ENCODE peak calls at places on chromosomes 3 and 15, in eight cellular contexts. P, J, B, S, G, Y, R and H are unnamed samples.

GRCh38 chr3:112814256-112814655 is 32.4 kb downstream of the CD200R1L start:
- DNase-seq in P (peak; percentile 60), J (no peak), B (peak; percentile 19), S (peak; percentile 46), G (peak; percentile 91), Y (peak; percentile 51), R (peak; percentile 74), H (peak; percentile 68)

GRCh38 chr3:161096771-161097367 is 8.3 kb downstream of the B3GALNT1 start:
- DNase-seq in P (no peak), J (no peak), B (no peak), S (peak; percentile 11), G (peak; percentile 6), Y (no peak), R (peak; percentile 28), H (peak; percentile 44)

GRCh38 chr3:12187448-12188327 is 29.0 kb upstream of the TIMP4 start:
- DNase-seq in P (no peak), J (no peak), B (peak; percentile 79), S (no peak), G (peak; percentile 77), Y (no peak), R (peak; percentile 42), H (peak; percentile 63)

GRCh38 chr3:166902374-166902773 is 477.7 kb downstream of the ZBBX start:
- DNase-seq in P (no peak), J (no peak), B (no peak), S (no peak), G (no peak), Y (no peak), R (peak; percentile 31), H (no peak)

GRCh38 chr3:145893331-145893730 is 267.7 kb downstream of the PLOD2 start:
- DNase-seq in P (no peak), J (no peak), B (no peak), S (no peak), G (no peak), Y (no peak), R (no peak), H (no peak)

GRCh38 chr15:100227781-100228180 is 114.0 kb downstream of the ADAMTS17 start:
- DNase-seq in P (no peak), J (no peak), B (no peak), S (no peak), G (peak; percentile 51), Y (no peak), R (no peak), H (peak; percentile 22)

GRCh38 chr3:37726445-37727000 is 135.2 kb upstream of the CTDSPL start:
- DNase-seq in P (no peak), J (peak; percentile 92), B (no peak), S (no peak), G (no peak), Y (no peak), R (no peak), H (no peak)

GRCh38 chr15:58410353-58410752 is 21.4 kb upstream of the LIPC start:
- DNase-seq in P (no peak), J (peak; percentile 28), B (peak; percentile 28), S (no peak), G (peak; percentile 41), Y (no peak), R (no peak), H (peak; percentile 45)

GRCh38 chr3:101878589-101878988 is 29.3 kb downstream of the NFKBIZ start:
- DNase-seq in P (no peak), J (peak; percentile 78), B (no peak), S (no peak), G (no peak), Y (no peak), R (no peak), H (no peak)

GRCh38 chr3:126014252-126014651 is 45.3 kb downstream of the ROPN1B start:
- DNase-seq in P (no peak), J (no peak), B (peak; percentile 37), S (peak; percentile 41), G (peak; percentile 35), Y (peak; percentile 54), R (peak; percentile 32), H (peak; percentile 63)

GRCh38 chr3:94036909-94037507 is 8.6 kb upstream of the STX19 start:
- DNase-seq in P (peak; percentile 4), J (peak; percentile 6), B (peak; percentile 7), S (peak; percentile 42), G (peak; percentile 51), Y (peak; percentile 30), R (peak; percentile 76), H (peak; percentile 53)

GRCh38 chr3:81041331-81041730 is 720.1 kb downstream of the GBE1 start:
- DNase-seq in P (no peak), J (no peak), B (no peak), S (no peak), G (no peak), Y (no peak), R (peak; percentile 44), H (peak; percentile 2)

GRCh38 chr3:188635258-188636038 is 481.5 kb downstream of the LPP start:
- DNase-seq in P (no peak), J (no peak), B (peak; percentile 28), S (no peak), G (peak; percentile 60), Y (peak; percentile 33), R (no peak), H (peak; percentile 78)

GRCh38 chr15:74613953-74614743 is 1.5 kb upstream of the CLK3 start:
- DNase-seq in P (peak; percentile 32), J (no peak), B (no peak), S (no peak), G (no peak), Y (no peak), R (no peak), H (no peak)

GRCh38 chr3:22734207-22734606 is 468.9 kb upstream of the UBE2E2 start:
- DNase-seq in P (no peak), J (no peak), B (no peak), S (no peak), G (no peak), Y (no peak), R (no peak), H (no peak)

GRCh38 chr3:82800248-82800647 is 1038.8 kb upstream of the GBE1 start:
- DNase-seq in P (no peak), J (no peak), B (no peak), S (no peak), G (no peak), Y (no peak), R (no peak), H (no peak)

GRCh38 chr3:13146643-13147143 is 73.5 kb upstream of the IQSEC1 start:
- DNase-seq in P (no peak), J (no peak), B (no peak), S (no peak), G (no peak), Y (no peak), R (no peak), H (no peak)

GRCh38 chr3:193114431-193115340 is 126.3 kb upstream of the PLAAT1 start:
- DNase-seq in P (no peak), J (no peak), B (no peak), S (no peak), G (no peak), Y (no peak), R (no peak), H (peak; percentile 50)

GRCh38 chr3:72733676-72734075 is 114.6 kb downstream of the SHQ1 start:
- DNase-seq in P (no peak), J (no peak), B (no peak), S (no peak), G (no peak), Y (no peak), R (no peak), H (no peak)